ENCODE peak calls at places on chromosomes 13 and 19, in nine cellular contexts. One of them, this sample, is unnamed.

GRCh38 chr19:8025321-8025720 is 19.9 kb upstream of the ELAVL1 start:
- DNase-seq in stomach: no peak
- DNase-seq in hypothalamus: no peak
- DNase-seq in H54: no peak
- DNase-seq in COR-L47: no peak
- DNase-seq in B cell: no peak
- DNase-seq in activated effector memory CD4-positive, alpha-beta T cell treated with anti-CD3 and anti-CD28 coated beads, Interleukin-2, amount 50 U/mL, for 16 hours: no peak
- DNase-seq in EL: no peak
- DNase-seq in activated naive CD8-positive, alpha-beta T cell treated with anti-CD3 and anti-CD28 coated beads, Interleukin-2, amount 10 ng/mL, durations not matched to agents 7 days and 5 days: no peak
- DNase-seq in this sample: no peak

GRCh38 chr13:60019119-60019993 is 144.4 kb downstream of the DIAPH3 start:
- DNase-seq in hypothalamus: no peak
- DNase-seq in COR-L47: no peak
- DNase-seq in activated effector memory CD4-positive, alpha-beta T cell treated with anti-CD3 and anti-CD28 coated beads, Interleukin-2, amount 50 U/mL, for 16 hours: no peak
- DNase-seq in B cell: no peak
- DNase-seq in H54: no peak
- DNase-seq in EL: no peak
- DNase-seq in activated naive CD8-positive, alpha-beta T cell treated with anti-CD3 and anti-CD28 coated beads, Interleukin-2, amount 10 ng/mL, durations not matched to agents 7 days and 5 days: no peak
- DNase-seq in stomach: no peak
- DNase-seq in this sample: no peak

GRCh38 chr13:51416107-51416506 is 36.7 kb downstream of the INTS6 start:
- DNase-seq in EL: no peak
- DNase-seq in stomach: no peak
- DNase-seq in activated effector memory CD4-positive, alpha-beta T cell treated with anti-CD3 and anti-CD28 coated beads, Interleukin-2, amount 50 U/mL, for 16 hours: no peak
- DNase-seq in activated naive CD8-positive, alpha-beta T cell treated with anti-CD3 and anti-CD28 coated beads, Interleukin-2, amount 10 ng/mL, durations not matched to agents 7 days and 5 days: no peak
- DNase-seq in hypothalamus: no peak
- DNase-seq in B cell: no peak
- DNase-seq in H54: no peak
- DNase-seq in COR-L47: no peak
- DNase-seq in this sample: no peak

GRCh38 chr13:35164324-35164932 is 222.4 kb downstream of the NBEA start:
- DNase-seq in activated effector memory CD4-positive, alpha-beta T cell treated with anti-CD3 and anti-CD28 coated beads, Interleukin-2, amount 50 U/mL, for 16 hours: no peak
- DNase-seq in activated naive CD8-positive, alpha-beta T cell treated with anti-CD3 and anti-CD28 coated beads, Interleukin-2, amount 10 ng/mL, durations not matched to agents 7 days and 5 days: no peak
- DNase-seq in EL: peak
- DNase-seq in stomach: no peak
- DNase-seq in B cell: no peak
- DNase-seq in H54: no peak
- DNase-seq in hypothalamus: no peak
- DNase-seq in COR-L47: peak
- DNase-seq in this sample: no peak

GRCh38 chr13:80133631-80134083 is 207.3 kb downstream of the SPRY2 start:
- DNase-seq in COR-L47: no peak
- DNase-seq in B cell: no peak
- DNase-seq in activated naive CD8-positive, alpha-beta T cell treated with anti-CD3 and anti-CD28 coated beads, Interleukin-2, amount 10 ng/mL, durations not matched to agents 7 days and 5 days: no peak
- DNase-seq in activated effector memory CD4-positive, alpha-beta T cell treated with anti-CD3 and anti-CD28 coated beads, Interleukin-2, amount 50 U/mL, for 16 hours: no peak
- DNase-seq in hypothalamus: no peak
- DNase-seq in H54: no peak
- DNase-seq in stomach: no peak
- DNase-seq in EL: no peak
- DNase-seq in this sample: no peak

GRCh38 chr13:101204270-101205011 is 211.9 kb downstream of the NALCN start:
- DNase-seq in B cell: no peak
- DNase-seq in hypothalamus: no peak
- DNase-seq in activated naive CD8-positive, alpha-beta T cell treated with anti-CD3 and anti-CD28 coated beads, Interleukin-2, amount 10 ng/mL, durations not matched to agents 7 days and 5 days: no peak
- DNase-seq in COR-L47: no peak
- DNase-seq in H54: no peak
- DNase-seq in stomach: no peak
- DNase-seq in EL: no peak
- DNase-seq in activated effector memory CD4-positive, alpha-beta T cell treated with anti-CD3 and anti-CD28 coated beads, Interleukin-2, amount 50 U/mL, for 16 hours: no peak
- DNase-seq in this sample: no peak

GRCh38 chr19:30877591-30878230 is 471.5 kb downstream of the TSHZ3 start:
- DNase-seq in EL: no peak
- DNase-seq in COR-L47: no peak
- DNase-seq in H54: no peak
- DNase-seq in stomach: no peak
- DNase-seq in activated naive CD8-positive, alpha-beta T cell treated with anti-CD3 and anti-CD28 coated beads, Interleukin-2, amount 10 ng/mL, durations not matched to agents 7 days and 5 days: no peak
- DNase-seq in activated effector memory CD4-positive, alpha-beta T cell treated with anti-CD3 and anti-CD28 coated beads, Interleukin-2, amount 50 U/mL, for 16 hours: no peak
- DNase-seq in B cell: no peak
- DNase-seq in hypothalamus: no peak
- DNase-seq in this sample: no peak

GRCh38 chr13:30510811-30511371 is 45.2 kb upstream of the HMGB1 start:
- DNase-seq in hypothalamus: no peak
- DNase-seq in stomach: no peak
- DNase-seq in activated naive CD8-positive, alpha-beta T cell treated with anti-CD3 and anti-CD28 coated beads, Interleukin-2, amount 10 ng/mL, durations not matched to agents 7 days and 5 days: no peak
- DNase-seq in COR-L47: peak
- DNase-seq in H54: no peak
- DNase-seq in activated effector memory CD4-positive, alpha-beta T cell treated with anti-CD3 and anti-CD28 coated beads, Interleukin-2, amount 50 U/mL, for 16 hours: no peak
- DNase-seq in EL: no peak
- DNase-seq in B cell: no peak
- DNase-seq in this sample: no peak

GRCh38 chr19:17806945-17807344 is 12.0 kb downstream of the B3GNT3 start:
- DNase-seq in H54: no peak
- DNase-seq in B cell: no peak
- DNase-seq in activated naive CD8-positive, alpha-beta T cell treated with anti-CD3 and anti-CD28 coated beads, Interleukin-2, amount 10 ng/mL, durations not matched to agents 7 days and 5 days: no peak
- DNase-seq in EL: no peak
- DNase-seq in COR-L47: no peak
- DNase-seq in activated effector memory CD4-positive, alpha-beta T cell treated with anti-CD3 and anti-CD28 coated beads, Interleukin-2, amount 50 U/mL, for 16 hours: no peak
- DNase-seq in hypothalamus: no peak
- DNase-seq in stomach: no peak
- DNase-seq in this sample: no peak

GRCh38 chr19:56299688-56300087 is 15.0 kb downstream of the ZSCAN5A start:
- DNase-seq in H54: no peak
- DNase-seq in activated naive CD8-positive, alpha-beta T cell treated with anti-CD3 and anti-CD28 coated beads, Interleukin-2, amount 10 ng/mL, durations not matched to agents 7 days and 5 days: no peak
- DNase-seq in COR-L47: no peak
- DNase-seq in B cell: no peak
- DNase-seq in EL: no peak
- DNase-seq in stomach: no peak
- DNase-seq in activated effector memory CD4-positive, alpha-beta T cell treated with anti-CD3 and anti-CD28 coated beads, Interleukin-2, amount 50 U/mL, for 16 hours: no peak
- DNase-seq in hypothalamus: no peak
- DNase-seq in this sample: no peak

GRCh38 chr13:49549289-49549688 is 36.1 kb downstream of the RCBTB1 start:
- DNase-seq in EL: no peak
- DNase-seq in H54: no peak
- DNase-seq in activated naive CD8-positive, alpha-beta T cell treated with anti-CD3 and anti-CD28 coated beads, Interleukin-2, amount 10 ng/mL, durations not matched to agents 7 days and 5 days: no peak
- DNase-seq in B cell: no peak
- DNase-seq in stomach: no peak
- DNase-seq in activated effector memory CD4-positive, alpha-beta T cell treated with anti-CD3 and anti-CD28 coated beads, Interleukin-2, amount 50 U/mL, for 16 hours: no peak
- DNase-seq in COR-L47: no peak
- DNase-seq in hypothalamus: no peak
- DNase-seq in this sample: no peak

GRCh38 chr19:3790209-3790734 is 4.1 kb upstream of the MATK start:
- DNase-seq in activated effector memory CD4-positive, alpha-beta T cell treated with anti-CD3 and anti-CD28 coated beads, Interleukin-2, amount 50 U/mL, for 16 hours: no peak
- DNase-seq in hypothalamus: no peak
- DNase-seq in H54: no peak
- DNase-seq in EL: no peak
- DNase-seq in COR-L47: no peak
- DNase-seq in activated naive CD8-positive, alpha-beta T cell treated with anti-CD3 and anti-CD28 coated beads, Interleukin-2, amount 10 ng/mL, durations not matched to agents 7 days and 5 days: no peak
- DNase-seq in B cell: no peak
- DNase-seq in stomach: no peak
- DNase-seq in this sample: no peak

GRCh38 chr13:41973247-41973741 is 12.4 kb upstream of the VWA8 start:
- DNase-seq in activated effector memory CD4-positive, alpha-beta T cell treated with anti-CD3 and anti-CD28 coated beads, Interleukin-2, amount 50 U/mL, for 16 hours: no peak
- DNase-seq in EL: no peak
- DNase-seq in stomach: no peak
- DNase-seq in activated naive CD8-positive, alpha-beta T cell treated with anti-CD3 and anti-CD28 coated beads, Interleukin-2, amount 10 ng/mL, durations not matched to agents 7 days and 5 days: no peak
- DNase-seq in COR-L47: no peak
- DNase-seq in B cell: no peak
- DNase-seq in hypothalamus: no peak
- DNase-seq in H54: no peak
- DNase-seq in this sample: no peak

GRCh38 chr13:91701975-91702374 is 303.6 kb downstream of the GPC5 start:
- DNase-seq in COR-L47: no peak
- DNase-seq in activated naive CD8-positive, alpha-beta T cell treated with anti-CD3 and anti-CD28 coated beads, Interleukin-2, amount 10 ng/mL, durations not matched to agents 7 days and 5 days: no peak
- DNase-seq in EL: no peak
- DNase-seq in stomach: no peak
- DNase-seq in activated effector memory CD4-positive, alpha-beta T cell treated with anti-CD3 and anti-CD28 coated beads, Interleukin-2, amount 50 U/mL, for 16 hours: no peak
- DNase-seq in hypothalamus: no peak
- DNase-seq in B cell: no peak
- DNase-seq in H54: no peak
- DNase-seq in this sample: no peak

GRCh38 chr13:111187879-111188643 is 73.0 kb downstream of the ARHGEF7 start:
- DNase-seq in activated effector memory CD4-positive, alpha-beta T cell treated with anti-CD3 and anti-CD28 coated beads, Interleukin-2, amount 50 U/mL, for 16 hours: no peak
- DNase-seq in hypothalamus: no peak
- DNase-seq in COR-L47: no peak
- DNase-seq in B cell: no peak
- DNase-seq in stomach: no peak
- DNase-seq in H54: peak
- DNase-seq in activated naive CD8-positive, alpha-beta T cell treated with anti-CD3 and anti-CD28 coated beads, Interleukin-2, amount 10 ng/mL, durations not matched to agents 7 days and 5 days: no peak
- DNase-seq in EL: peak
- DNase-seq in this sample: no peak

GRCh38 chr19:518292-519231 is 11.3 kb downstream of the TPGS1 start:
- DNase-seq in hypothalamus: no peak
- DNase-seq in EL: no peak
- DNase-seq in H54: no peak
- DNase-seq in COR-L47: no peak
- DNase-seq in stomach: no peak
- DNase-seq in B cell: no peak
- DNase-seq in activated effector memory CD4-positive, alpha-beta T cell treated with anti-CD3 and anti-CD28 coated beads, Interleukin-2, amount 50 U/mL, for 16 hours: peak
- DNase-seq in activated naive CD8-positive, alpha-beta T cell treated with anti-CD3 and anti-CD28 coated beads, Interleukin-2, amount 10 ng/mL, durations not matched to agents 7 days and 5 days: peak
- DNase-seq in this sample: no peak

GRCh38 chr19:898663-899062 is 5.4 kb downstream of the RNU6-9 start:
- DNase-seq in activated effector memory CD4-positive, alpha-beta T cell treated with anti-CD3 and anti-CD28 coated beads, Interleukin-2, amount 50 U/mL, for 16 hours: no peak
- DNase-seq in H54: no peak
- DNase-seq in stomach: no peak
- DNase-seq in activated naive CD8-positive, alpha-beta T cell treated with anti-CD3 and anti-CD28 coated beads, Interleukin-2, amount 10 ng/mL, durations not matched to agents 7 days and 5 days: no peak
- DNase-seq in B cell: peak
- DNase-seq in EL: no peak
- DNase-seq in COR-L47: peak
- DNase-seq in hypothalamus: no peak
- DNase-seq in this sample: no peak

GRCh38 chr13:32211788-32212187 is 103.4 kb downstream of the ZAR1L start:
- DNase-seq in stomach: no peak
- DNase-seq in COR-L47: no peak
- DNase-seq in EL: peak
- DNase-seq in hypothalamus: no peak
- DNase-seq in H54: no peak
- DNase-seq in B cell: no peak
- DNase-seq in activated effector memory CD4-positive, alpha-beta T cell treated with anti-CD3 and anti-CD28 coated beads, Interleukin-2, amount 50 U/mL, for 16 hours: no peak
- DNase-seq in activated naive CD8-positive, alpha-beta T cell treated with anti-CD3 and anti-CD28 coated beads, Interleukin-2, amount 10 ng/mL, durations not matched to agents 7 days and 5 days: no peak
- DNase-seq in this sample: no peak

GRCh38 chr13:37481005-37481857 is 117.3 kb downstream of the POSTN start:
- DNase-seq in B cell: no peak
- DNase-seq in stomach: no peak
- DNase-seq in EL: no peak
- DNase-seq in H54: no peak
- DNase-seq in activated naive CD8-positive, alpha-beta T cell treated with anti-CD3 and anti-CD28 coated beads, Interleukin-2, amount 10 ng/mL, durations not matched to agents 7 days and 5 days: no peak
- DNase-seq in COR-L47: peak
- DNase-seq in activated effector memory CD4-positive, alpha-beta T cell treated with anti-CD3 and anti-CD28 coated beads, Interleukin-2, amount 50 U/mL, for 16 hours: no peak
- DNase-seq in hypothalamus: no peak
- DNase-seq in this sample: no peak

GRCh38 chr13:72648513-72649065 is 78.8 kb downstream of the MZT1 start:
- DNase-seq in EL: no peak
- DNase-seq in B cell: no peak
- DNase-seq in activated naive CD8-positive, alpha-beta T cell treated with anti-CD3 and anti-CD28 coated beads, Interleukin-2, amount 10 ng/mL, durations not matched to agents 7 days and 5 days: no peak
- DNase-seq in COR-L47: no peak
- DNase-seq in H54: no peak
- DNase-seq in stomach: no peak
- DNase-seq in hypothalamus: no peak
- DNase-seq in activated effector memory CD4-positive, alpha-beta T cell treated with anti-CD3 and anti-CD28 coated beads, Interleukin-2, amount 50 U/mL, for 16 hours: no peak
- DNase-seq in this sample: no peak

GRCh38 chr13:73064991-73065390 is 6.2 kb downstream of the KLF5 start:
- DNase-seq in COR-L47: no peak
- DNase-seq in H54: no peak
- DNase-seq in EL: no peak
- DNase-seq in B cell: no peak
- DNase-seq in stomach: no peak
- DNase-seq in activated naive CD8-positive, alpha-beta T cell treated with anti-CD3 and anti-CD28 coated beads, Interleukin-2, amount 10 ng/mL, durations not matched to agents 7 days and 5 days: no peak
- DNase-seq in hypothalamus: no peak
- DNase-seq in activated effector memory CD4-positive, alpha-beta T cell treated with anti-CD3 and anti-CD28 coated beads, Interleukin-2, amount 50 U/mL, for 16 hours: no peak
- DNase-seq in this sample: no peak

GRCh38 chr19:8041553-8041952 is 11.0 kb upstream of the CCL25 start:
- DNase-seq in stomach: no peak
- DNase-seq in EL: no peak
- DNase-seq in hypothalamus: no peak
- DNase-seq in B cell: no peak
- DNase-seq in activated naive CD8-positive, alpha-beta T cell treated with anti-CD3 and anti-CD28 coated beads, Interleukin-2, amount 10 ng/mL, durations not matched to agents 7 days and 5 days: no peak
- DNase-seq in H54: no peak
- DNase-seq in COR-L47: no peak
- DNase-seq in activated effector memory CD4-positive, alpha-beta T cell treated with anti-CD3 and anti-CD28 coated beads, Interleukin-2, amount 50 U/mL, for 16 hours: no peak
- DNase-seq in this sample: no peak

GRCh38 chr13:26022538-26023292 is 29.1 kb downstream of the SHISA2 start:
- DNase-seq in B cell: no peak
- DNase-seq in COR-L47: no peak
- DNase-seq in EL: peak
- DNase-seq in H54: peak
- DNase-seq in hypothalamus: no peak
- DNase-seq in activated effector memory CD4-positive, alpha-beta T cell treated with anti-CD3 and anti-CD28 coated beads, Interleukin-2, amount 50 U/mL, for 16 hours: no peak
- DNase-seq in activated naive CD8-positive, alpha-beta T cell treated with anti-CD3 and anti-CD28 coated beads, Interleukin-2, amount 10 ng/mL, durations not matched to agents 7 days and 5 days: no peak
- DNase-seq in stomach: peak
- DNase-seq in this sample: peak